ENCODE peak calls at places on chromosomes 4 and X, in ten cellular contexts. One of them, this sample, is unnamed. For H3K4me1, the result is how much of the 10 kb centered on the place peaks cover.

GRCh38 chrX:1052021-1052420 is 160.4 kb downstream of the CRLF2 start:
- DNase-seq in upper lobe of right lung: no peak
- DNase-seq in SK-N-SH: no peak
- DNase-seq in GM23248: no peak
- DNase-seq in OCI-LY7: no peak
- DNase-seq in body of pancreas: no peak
- DNase-seq in colonic mucosa: no peak
- DNase-seq in cardiac muscle cell: no peak
- DNase-seq in spleen: no peak
- DNase-seq in H9: no peak
- DNase-seq in this sample: no peak

GRCh38 chr4:162201673-162202072 is 37.9 kb upstream of the FSTL5 start:
- DNase-seq in cardiac muscle cell: no peak
- DNase-seq in OCI-LY7: no peak
- DNase-seq in SK-N-SH: no peak
- DNase-seq in upper lobe of right lung: no peak
- DNase-seq in colonic mucosa: no peak
- DNase-seq in GM23248: no peak
- DNase-seq in H9: no peak
- DNase-seq in body of pancreas: no peak
- DNase-seq in spleen: no peak
- DNase-seq in this sample: no peak

GRCh38 chr4:185682236-185682635 is 129.8 kb downstream of the SORBS2 start:
- DNase-seq in cardiac muscle cell: no peak
- DNase-seq in SK-N-SH: no peak
- DNase-seq in spleen: no peak
- DNase-seq in colonic mucosa: no peak
- DNase-seq in H9: no peak
- DNase-seq in OCI-LY7: no peak
- DNase-seq in GM23248: peak
- DNase-seq in upper lobe of right lung: no peak
- DNase-seq in body of pancreas: no peak
- DNase-seq in this sample: no peak

GRCh38 chrX:123277347-123277746 is 93.3 kb downstream of the GRIA3 start:
- DNase-seq in cardiac muscle cell: no peak
- DNase-seq in OCI-LY7: no peak
- DNase-seq in GM23248: no peak
- DNase-seq in upper lobe of right lung: no peak
- DNase-seq in SK-N-SH: no peak
- DNase-seq in body of pancreas: no peak
- DNase-seq in colonic mucosa: no peak
- DNase-seq in spleen: no peak
- DNase-seq in H9: no peak
- DNase-seq in this sample: no peak

GRCh38 chr4:165294907-165295306 is 32.6 kb upstream of the MSMO1 start:
- DNase-seq in GM23248: no peak
- DNase-seq in upper lobe of right lung: no peak
- DNase-seq in H9: no peak
- DNase-seq in SK-N-SH: no peak
- DNase-seq in OCI-LY7: peak
- DNase-seq in colonic mucosa: no peak
- DNase-seq in spleen: peak
- DNase-seq in cardiac muscle cell: no peak
- DNase-seq in body of pancreas: no peak
- DNase-seq in this sample: no peak

GRCh38 chrX:15475486-15475885 is 17.6 kb downstream of the PIR start:
- DNase-seq in spleen: no peak
- DNase-seq in SK-N-SH: no peak
- DNase-seq in H9: no peak
- DNase-seq in upper lobe of right lung: no peak
- DNase-seq in body of pancreas: no peak
- DNase-seq in GM23248: no peak
- DNase-seq in cardiac muscle cell: no peak
- DNase-seq in OCI-LY7: no peak
- DNase-seq in colonic mucosa: no peak
- DNase-seq in this sample: no peak

GRCh38 chrX:151174581-151175282 is 1.7 kb upstream of the GPR50 start:
- DNase-seq in colonic mucosa: no peak
- DNase-seq in cardiac muscle cell: peak
- DNase-seq in OCI-LY7: no peak
- DNase-seq in upper lobe of right lung: no peak
- DNase-seq in body of pancreas: no peak
- DNase-seq in GM23248: no peak
- DNase-seq in H9: peak
- DNase-seq in SK-N-SH: no peak
- DNase-seq in spleen: no peak
- DNase-seq in this sample: no peak

GRCh38 chr4:1193206-1194027 is 21.0 kb upstream of the SPON2 start:
- DNase-seq in OCI-LY7: no peak
- DNase-seq in colonic mucosa: peak
- DNase-seq in H9: peak
- DNase-seq in GM23248: no peak
- DNase-seq in spleen: no peak
- DNase-seq in SK-N-SH: peak
- DNase-seq in body of pancreas: peak
- DNase-seq in cardiac muscle cell: no peak
- DNase-seq in upper lobe of right lung: peak
- DNase-seq in this sample: no peak

GRCh38 chr4:141458501-141458900 is 177.9 kb upstream of the IL15 start:
- DNase-seq in cardiac muscle cell: no peak
- DNase-seq in H9: no peak
- DNase-seq in body of pancreas: no peak
- DNase-seq in upper lobe of right lung: no peak
- DNase-seq in colonic mucosa: no peak
- DNase-seq in spleen: no peak
- DNase-seq in SK-N-SH: no peak
- DNase-seq in GM23248: peak
- DNase-seq in OCI-LY7: no peak
- DNase-seq in this sample: no peak

GRCh38 chr4:124095596-124095995 is 616.9 kb downstream of the ANKRD50 start:
- DNase-seq in colonic mucosa: no peak
- DNase-seq in upper lobe of right lung: no peak
- DNase-seq in OCI-LY7: no peak
- DNase-seq in body of pancreas: no peak
- DNase-seq in GM23248: no peak
- DNase-seq in spleen: no peak
- DNase-seq in cardiac muscle cell: no peak
- DNase-seq in SK-N-SH: no peak
- DNase-seq in H9: no peak
- DNase-seq in this sample: no peak
- H3K27ac ChIP-seq in colonic mucosa: no peak
- H3K27ac ChIP-seq in upper lobe of right lung: no peak
- H3K27ac ChIP-seq in OCI-LY7: no peak
- H3K27ac ChIP-seq in body of pancreas: no peak
- H3K27ac ChIP-seq in GM23248: no peak
- H3K27ac ChIP-seq in spleen: no peak
- H3K27ac ChIP-seq in cardiac muscle cell: no peak
- H3K27ac ChIP-seq in SK-N-SH: no peak
- H3K27ac ChIP-seq in H9: no peak
- H3K27ac ChIP-seq in this sample: no peak

GRCh38 chrX:40090050-40090804 is 7.5 kb downstream of the BCOR start:
- DNase-seq in OCI-LY7: peak
- DNase-seq in upper lobe of right lung: peak
- DNase-seq in GM23248: peak
- DNase-seq in SK-N-SH: peak
- DNase-seq in cardiac muscle cell: no peak
- DNase-seq in H9: peak
- DNase-seq in body of pancreas: no peak
- DNase-seq in spleen: peak
- DNase-seq in colonic mucosa: no peak
- DNase-seq in this sample: peak

GRCh38 chrX:40086569-40087335 is 11.0 kb downstream of the BCOR start:
- DNase-seq in upper lobe of right lung: no peak
- DNase-seq in body of pancreas: no peak
- DNase-seq in spleen: no peak
- DNase-seq in GM23248: no peak
- DNase-seq in OCI-LY7: no peak
- DNase-seq in SK-N-SH: no peak
- DNase-seq in H9: peak
- DNase-seq in cardiac muscle cell: no peak
- DNase-seq in colonic mucosa: no peak
- DNase-seq in this sample: no peak

GRCh38 chrX:40087574-40088298 is 10.0 kb downstream of the BCOR start:
- DNase-seq in SK-N-SH: peak
- DNase-seq in colonic mucosa: no peak
- DNase-seq in OCI-LY7: no peak
- DNase-seq in upper lobe of right lung: no peak
- DNase-seq in body of pancreas: no peak
- DNase-seq in H9: no peak
- DNase-seq in spleen: peak
- DNase-seq in GM23248: no peak
- DNase-seq in cardiac muscle cell: no peak
- DNase-seq in this sample: no peak

GRCh38 chrX:40088803-40089540 is 8.8 kb downstream of the BCOR start:
- DNase-seq in SK-N-SH: no peak
- DNase-seq in upper lobe of right lung: no peak
- DNase-seq in body of pancreas: no peak
- DNase-seq in spleen: no peak
- DNase-seq in H9: peak
- DNase-seq in colonic mucosa: no peak
- DNase-seq in cardiac muscle cell: no peak
- DNase-seq in GM23248: no peak
- DNase-seq in OCI-LY7: no peak
- DNase-seq in this sample: no peak

DNA sequence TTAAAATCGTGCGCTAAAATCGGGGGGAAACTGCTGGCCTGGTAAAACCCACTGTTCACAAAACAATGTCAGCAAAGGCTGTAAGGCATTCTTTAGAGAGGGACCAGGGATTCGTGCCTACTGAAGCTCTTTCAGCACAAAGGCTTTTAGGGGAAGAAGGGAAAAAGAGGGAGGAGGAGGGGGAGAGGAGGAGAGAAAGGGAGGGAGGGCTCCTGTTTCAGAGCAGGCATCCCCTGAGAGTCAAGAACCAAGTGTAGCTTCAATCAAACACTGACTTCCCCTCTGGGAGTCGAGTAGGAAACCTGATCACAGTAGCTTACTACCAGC is 9.5 kb downstream of the BCOR start:
- DNase-seq in body of pancreas: no peak
- DNase-seq in upper lobe of right lung: no peak
- DNase-seq in OCI-LY7: no peak
- DNase-seq in H9: peak
- DNase-seq in colonic mucosa: no peak
- DNase-seq in GM23248: no peak
- DNase-seq in SK-N-SH: no peak
- DNase-seq in cardiac muscle cell: no peak
- DNase-seq in spleen: no peak
- DNase-seq in this sample: no peak
- H3K4me1 ChIP-seq in body of pancreas: half or more
- H3K4me1 ChIP-seq in upper lobe of right lung: under half
- H3K4me1 ChIP-seq in OCI-LY7: half or more
- H3K4me1 ChIP-seq in H9: under half
- H3K4me1 ChIP-seq in colonic mucosa: under half
- H3K4me1 ChIP-seq in GM23248: under half
- H3K4me1 ChIP-seq in SK-N-SH: under half
- H3K4me1 ChIP-seq in cardiac muscle cell: half or more
- H3K4me1 ChIP-seq in spleen: under half
- H3K4me1 ChIP-seq in this sample: under half

GRCh38 chr4:6271701-6272465 is 2.2 kb downstream of the WFS1 start:
- DNase-seq in colonic mucosa: no peak
- DNase-seq in body of pancreas: peak
- DNase-seq in cardiac muscle cell: no peak
- DNase-seq in H9: no peak
- DNase-seq in SK-N-SH: no peak
- DNase-seq in upper lobe of right lung: peak
- DNase-seq in spleen: peak
- DNase-seq in GM23248: no peak
- DNase-seq in OCI-LY7: no peak
- DNase-seq in this sample: peak

GRCh38 chr4:6272863-6273660 is 3.4 kb downstream of the WFS1 start:
- DNase-seq in colonic mucosa: no peak
- DNase-seq in body of pancreas: no peak
- DNase-seq in GM23248: peak
- DNase-seq in OCI-LY7: no peak
- DNase-seq in cardiac muscle cell: peak
- DNase-seq in SK-N-SH: peak
- DNase-seq in H9: no peak
- DNase-seq in upper lobe of right lung: no peak
- DNase-seq in spleen: peak
- DNase-seq in this sample: no peak

GRCh38 chr4:6275898-6276563 is 6.4 kb downstream of the WFS1 start:
- DNase-seq in SK-N-SH: no peak
- DNase-seq in H9: no peak
- DNase-seq in GM23248: no peak
- DNase-seq in spleen: no peak
- DNase-seq in upper lobe of right lung: no peak
- DNase-seq in cardiac muscle cell: no peak
- DNase-seq in colonic mucosa: no peak
- DNase-seq in body of pancreas: no peak
- DNase-seq in OCI-LY7: no peak
- DNase-seq in this sample: no peak

GRCh38 chr4:6275351-6275750 is 5.7 kb downstream of the WFS1 start:
- DNase-seq in body of pancreas: no peak
- DNase-seq in spleen: no peak
- DNase-seq in H9: no peak
- DNase-seq in OCI-LY7: peak
- DNase-seq in SK-N-SH: no peak
- DNase-seq in colonic mucosa: no peak
- DNase-seq in upper lobe of right lung: no peak
- DNase-seq in cardiac muscle cell: no peak
- DNase-seq in GM23248: no peak
- DNase-seq in this sample: no peak

DNA sequence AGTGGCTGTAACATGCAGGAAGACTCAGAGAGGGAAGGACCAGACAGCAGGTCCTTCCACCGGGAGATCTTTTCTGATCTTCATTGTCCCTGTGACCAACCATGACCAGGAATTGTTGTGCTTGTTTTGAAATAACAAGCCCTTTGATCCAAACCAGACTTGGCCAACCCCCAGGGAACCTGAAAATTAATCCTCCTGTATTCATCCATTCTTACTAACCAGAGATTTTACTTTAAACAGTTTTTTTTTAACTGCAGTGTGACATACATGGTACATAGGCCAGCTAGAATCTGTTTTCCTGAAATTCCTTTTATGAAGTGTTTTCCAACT is 4.0 kb downstream of the WFS1 start:
- DNase-seq in spleen: no peak
- DNase-seq in upper lobe of right lung: no peak
- DNase-seq in cardiac muscle cell: no peak
- DNase-seq in SK-N-SH: no peak
- DNase-seq in H9: no peak
- DNase-seq in GM23248: no peak
- DNase-seq in body of pancreas: no peak
- DNase-seq in colonic mucosa: no peak
- DNase-seq in OCI-LY7: no peak
- DNase-seq in this sample: no peak
- H3K27ac ChIP-seq in spleen: no peak
- H3K27ac ChIP-seq in upper lobe of right lung: peak
- H3K27ac ChIP-seq in cardiac muscle cell: no peak
- H3K27ac ChIP-seq in SK-N-SH: peak
- H3K27ac ChIP-seq in H9: no peak
- H3K27ac ChIP-seq in GM23248: peak
- H3K27ac ChIP-seq in body of pancreas: no peak
- H3K27ac ChIP-seq in colonic mucosa: peak
- H3K27ac ChIP-seq in OCI-LY7: no peak
- H3K27ac ChIP-seq in this sample: no peak

DNA sequence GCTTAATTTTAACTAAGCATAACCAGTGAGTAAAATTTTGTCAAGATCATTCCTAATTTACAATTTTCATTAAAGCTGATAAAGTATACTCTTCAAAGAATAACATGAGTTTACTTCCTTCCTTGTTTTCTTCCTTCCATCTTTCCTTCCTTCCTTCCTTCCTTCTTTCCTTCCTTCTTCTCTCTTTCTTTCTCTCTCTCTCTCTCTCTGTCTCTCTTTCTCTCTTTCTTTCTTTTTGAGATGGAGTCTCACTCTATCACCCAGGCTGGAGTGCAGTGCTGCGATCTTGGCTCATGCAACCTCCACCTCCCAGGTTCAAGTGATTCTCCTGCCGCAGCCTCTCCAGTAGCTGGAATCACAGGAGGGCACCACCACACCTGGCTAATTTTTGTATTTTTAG is 42.7 kb upstream of the PTPN13 start:
- DNase-seq in H9: no peak
- DNase-seq in spleen: no peak
- DNase-seq in upper lobe of right lung: no peak
- DNase-seq in GM23248: no peak
- DNase-seq in cardiac muscle cell: no peak
- DNase-seq in colonic mucosa: no peak
- DNase-seq in OCI-LY7: no peak
- DNase-seq in body of pancreas: no peak
- DNase-seq in SK-N-SH: no peak
- DNase-seq in this sample: no peak
- H3K4me1 ChIP-seq in H9: under half
- H3K4me1 ChIP-seq in spleen: under half
- H3K4me1 ChIP-seq in upper lobe of right lung: under half
- H3K4me1 ChIP-seq in GM23248: under half
- H3K4me1 ChIP-seq in cardiac muscle cell: under half
- H3K4me1 ChIP-seq in colonic mucosa: under half
- H3K4me1 ChIP-seq in OCI-LY7: under half
- H3K4me1 ChIP-seq in body of pancreas: under half
- H3K4me1 ChIP-seq in SK-N-SH: under half
- H3K4me1 ChIP-seq in this sample: under half